ENCODE peak calls at places on chromosomes 7 and 10, in eight cellular contexts. G is memory B cell; A is breast epithelium; T is adrenal gland; V is HT-29; F is stimulated activated CD8-positive, alpha-beta memory T cell treated with anti-CD3 and anti-CD28 coated beads, Interleukin-15, amount 100 ng/mL, for 4 hours; M is fibroblast of the conjunctiva; P is AG10803. O is an unnamed sample.
A peak's percentile ranks its signal among the peaks of the same experiment; 100 is the strongest.

GRCh38 chr10:9035355-9035754 is 980.9 kb downstream of the GATA3 start:
- DNase-seq in M (no peak), G (no peak), V (no peak), F (no peak), T (no peak), P (no peak), A (no peak), O (no peak)

GRCh38 chr10:112675560-112676083 is 228.6 kb downstream of the VTI1A start:
- DNase-seq in V (no peak), T (no peak), M (no peak), P (no peak), A (no peak), F (no peak), G (no peak), O (no peak)

GRCh38 chr10:92590623-92591549 is 2.0 kb upstream of the KIF11 start:
- DNase-seq in F (no peak), A (no peak), G (peak; percentile 53), T (peak; percentile 51), P (peak; percentile 62), M (peak; percentile 49), V (no peak), O (peak; percentile 76)

GRCh38 chr10:31075434-31075833 is 43.8 kb upstream of the ZNF438 start:
- DNase-seq in M (peak; percentile 59), A (no peak), G (no peak), P (peak; percentile 99), F (no peak), T (no peak), V (no peak), O (no peak)

GRCh38 chr10:983951-984705 is 4.1 kb upstream of the GTPBP4 start:
- DNase-seq in V (peak; percentile 68), A (no peak), G (no peak), F (no peak), M (no peak), P (no peak), T (no peak), O (no peak)

GRCh38 chr10:18822156-18822555 is 162.9 kb downstream of the ARL5B start:
- DNase-seq in T (no peak), M (no peak), A (no peak), P (no peak), V (peak; percentile 57), G (no peak), F (no peak), O (peak; percentile 26)

GRCh38 chr7:37759519-37759918 is 76.0 kb downstream of the GPR141 start:
- DNase-seq in T (no peak), F (no peak), M (no peak), A (no peak), V (no peak), G (no peak), P (no peak), O (no peak)

GRCh38 chr7:55127622-55128081 is 108.8 kb downstream of the EGFR start:
- DNase-seq in P (peak; percentile 54), T (no peak), M (peak; percentile 80), F (no peak), G (no peak), V (no peak), A (no peak), O (peak; percentile 57)

GRCh38 chr10:123548779-123549178 is 117.4 kb upstream of the GPR26 start:
- DNase-seq in T (no peak), V (no peak), F (no peak), P (no peak), M (no peak), G (no peak), A (no peak), O (no peak)

GRCh38 chr10:59575269-59575668 is 134.4 kb downstream of the SLC16A9 start:
- DNase-seq in F (no peak), V (no peak), P (no peak), M (no peak), G (no peak), A (no peak), T (no peak), O (no peak)

GRCh38 chr7:87091487-87092066 is 32.1 kb upstream of the ELAPOR2 start:
- DNase-seq in A (no peak), V (peak; percentile 20), F (no peak), T (no peak), P (no peak), M (no peak), G (no peak), O (no peak)

GRCh38 chr7:131413711-131414110 is 86.0 kb downstream of the MKLN1 start:
- DNase-seq in V (no peak), P (no peak), F (no peak), G (no peak), T (no peak), M (no peak), A (no peak), O (no peak)

GRCh38 chr7:100677308-100678095 is 4.0 kb downstream of the GNB2 start:
- DNase-seq in A (no peak), V (no peak), G (no peak), M (no peak), P (no peak), F (no peak), T (no peak), O (no peak)

GRCh38 chr7:45983720-45984032 is 62.6 kb upstream of the IGFBP3 start:
- DNase-seq in V (no peak), G (no peak), P (no peak), T (no peak), A (no peak), M (no peak), F (no peak), O (no peak)

GRCh38 chr10:51843966-51844365 is 144.6 kb upstream of the CSTF2T start:
- DNase-seq in F (no peak), V (no peak), P (no peak), M (no peak), A (no peak), G (no peak), T (no peak), O (no peak)

GRCh38 chr10:7667262-7668141 is 736 bp upstream of the ITIH5 start:
- DNase-seq in V (no peak), T (no peak), P (no peak), G (no peak), A (no peak), F (no peak), M (no peak), O (no peak)

GRCh38 chr7:99312316-99313203 is 13.1 kb upstream of the ARPC1A start:
- DNase-seq in T (peak; percentile 60), P (peak; percentile 51), A (peak; percentile 71), G (peak; percentile 71), M (peak; percentile 28), F (peak; percentile 47), V (peak; percentile 88), O (peak; percentile 70)

GRCh38 chr10:32197423-32197822 is 141.2 kb upstream of the KIF5B start:
- DNase-seq in P (no peak), V (peak; percentile 15), M (no peak), G (no peak), A (no peak), T (no peak), F (no peak), O (no peak)

GRCh38 chr10:9096288-9096687 is 1041.8 kb downstream of the GATA3 start:
- DNase-seq in P (no peak), A (no peak), V (no peak), T (no peak), F (no peak), M (no peak), G (no peak), O (no peak)

GRCh38 chr10:132272061-132272766 is 35.5 kb downstream of the STK32C start:
- DNase-seq in F (no peak), V (no peak), T (no peak), A (no peak), M (no peak), G (no peak), P (peak; percentile 56), O (peak; percentile 31)

GRCh38 chr7:21355406-21355874 is 72.4 kb upstream of the SP4 start:
- DNase-seq in M (no peak), A (no peak), G (peak; percentile 69), V (no peak), T (no peak), F (no peak), P (no peak), O (no peak)

GRCh38 chr7:102823715-102824114 is 74.9 kb downstream of the FAM185A start:
- DNase-seq in M (no peak), G (no peak), F (no peak), A (no peak), V (no peak), T (no peak), P (no peak), O (peak; percentile 7)

GRCh38 chr7:1794888-1795542 is 124.9 kb downstream of the ELFN1 start:
- DNase-seq in M (no peak), A (no peak), T (no peak), F (no peak), G (no peak), V (no peak), P (no peak), O (no peak)

GRCh38 chr7:137996386-137996851 is 5.5 kb downstream of the CREB3L2 start:
- DNase-seq in A (no peak), P (peak; percentile 82), M (no peak), F (no peak), V (no peak), G (no peak), T (no peak), O (peak; percentile 95)

GRCh38 chr10:43214071-43214955 is 52.6 kb downstream of the RASGEF1A start:
- DNase-seq in T (no peak), F (no peak), P (peak; percentile 21), V (no peak), G (no peak), M (no peak), A (no peak), O (no peak)

GRCh38 chr10:74276416-74276815 is 125.4 kb downstream of the ADK start:
- DNase-seq in T (no peak), V (no peak), F (no peak), P (no peak), A (no peak), M (no peak), G (no peak), O (no peak)

GRCh38 chr7:106260136-106260561 is 24.6 kb downstream of the NAMPT start:
- DNase-seq in T (no peak), G (no peak), A (no peak), P (peak; percentile 76), M (no peak), F (no peak), V (no peak), O (no peak)

GRCh38 chr10:48792687-48793096 is 108.0 kb downstream of the WDFY4 start:
- DNase-seq in P (peak; percentile 84), V (no peak), T (peak; percentile 28), M (peak; percentile 55), F (no peak), A (no peak), G (no peak), O (peak; percentile 54)